ENCODE peak calls at places on chromosome 1, in ten cellular contexts. P, Y, X, B, A, V, H, G, R and K are unnamed samples.

GRCh38 chr1:235783148-235783776 is 83.4 kb downstream of the LYST start:
- DNase-seq in X (no peak), H (no peak), A (peak; percentile 36), G (no peak), V (peak; percentile 45), B (no peak), R (no peak), Y (no peak), P (no peak), K (no peak)

GRCh38 chr1:200231787-200232222 is 178.0 kb downstream of the ZNF281 start:
- DNase-seq in P (no peak), B (no peak), Y (no peak), R (no peak), G (no peak), A (no peak), X (no peak), V (no peak), H (no peak), K (no peak)

GRCh38 chr1:112849425-112849966 is 106.5 kb downstream of the SLC16A1 start:
- DNase-seq in V (no peak), Y (peak; percentile 50), R (no peak), G (no peak), B (peak; percentile 12), A (peak; percentile 33), H (peak; percentile 36), X (no peak), P (no peak), K (no peak)

GRCh38 chr1:238409947-238410346 is 519.2 kb upstream of the ZP4 start:
- DNase-seq in R (no peak), Y (no peak), A (no peak), X (no peak), P (no peak), B (no peak), G (no peak), H (no peak), V (no peak), K (no peak)

GRCh38 chr1:55010887-55011217 is 12.1 kb downstream of the BSND start:
- DNase-seq in B (no peak), P (no peak), H (no peak), R (no peak), V (no peak), Y (no peak), A (no peak), X (no peak), G (no peak), K (no peak)

GRCh38 chr1:88708011-88708410 is 23.9 kb downstream of the PKN2 start:
- DNase-seq in V (no peak), P (no peak), H (no peak), Y (no peak), B (no peak), A (no peak), X (no peak), R (no peak), G (no peak), K (no peak)

GRCh38 chr1:54314691-54315455 is 91.3 kb downstream of the SSBP3 start:
- DNase-seq in B (no peak), P (no peak), Y (no peak), V (no peak), X (peak; percentile 76), G (no peak), H (no peak), A (no peak), R (no peak), K (no peak)

GRCh38 chr1:167103236-167103894 is 9.5 kb downstream of the STYXL2 start:
- DNase-seq in X (no peak), H (no peak), P (no peak), A (no peak), B (peak; percentile 31), G (no peak), R (no peak), Y (no peak), V (no peak), K (no peak)

GRCh38 chr1:145887631-145888030 is 2.0 kb upstream of the ANKRD35 start:
- DNase-seq in H (no peak), B (no peak), X (no peak), A (no peak), R (no peak), P (no peak), V (no peak), Y (no peak), G (no peak), K (no peak)

GRCh38 chr1:69284508-69284907 is 283.2 kb upstream of the LRRC7 start:
- DNase-seq in R (no peak), H (no peak), A (no peak), G (no peak), V (no peak), X (no peak), P (no peak), B (no peak), Y (no peak), K (no peak)

GRCh38 chr1:219752645-219753044 is 139.7 kb upstream of the ZC3H11B start:
- DNase-seq in Y (no peak), R (no peak), X (no peak), P (no peak), V (no peak), G (no peak), B (no peak), H (no peak), A (no peak), K (no peak)

GRCh38 chr1:209319549-209319948 is 264.0 kb upstream of the CAMK1G start:
- DNase-seq in P (no peak), A (no peak), X (no peak), R (no peak), H (no peak), Y (no peak), G (no peak), B (no peak), V (no peak), K (no peak)

GRCh38 chr1:115547661-115548060 is 94.1 kb upstream of the VANGL1 start:
- DNase-seq in Y (no peak), A (no peak), P (no peak), H (no peak), V (no peak), X (no peak), G (no peak), B (no peak), R (no peak), K (no peak)

GRCh38 chr1:87939486-87939885 is 610.8 kb downstream of the LMO4 start:
- DNase-seq in X (no peak), V (no peak), Y (no peak), H (no peak), G (no peak), R (no peak), B (no peak), A (no peak), P (no peak), K (no peak)